ENCODE peak calls at places on chromosomes 4 and X, in six cellular contexts. One of them, this sample, is unnamed.

GRCh38 chrX:12843668-12844279 is 23.1 kb upstream of the TLR7 start:
- DNase-seq in A549: no peak
- DNase-seq in heart left ventricle: no peak
- DNase-seq in HepG2: peak
- DNase-seq in thyroid gland: no peak
- DNase-seq in HCT116: no peak
- DNase-seq in this sample: no peak

GRCh38 chrX:49069038-49069437 is 4.8 kb downstream of the PRAF2 start:
- DNase-seq in HepG2: no peak
- DNase-seq in HCT116: no peak
- DNase-seq in heart left ventricle: no peak
- DNase-seq in thyroid gland: no peak
- DNase-seq in A549: no peak
- DNase-seq in this sample: no peak

GRCh38 chr4:10571896-10572295 is 112.7 kb downstream of the CLNK start:
- DNase-seq in A549: no peak
- DNase-seq in HCT116: no peak
- DNase-seq in thyroid gland: no peak
- DNase-seq in heart left ventricle: no peak
- DNase-seq in HepG2: no peak
- DNase-seq in this sample: no peak

GRCh38 chrX:18793601-18794089 is 86.2 kb downstream of the PPEF1 start:
- DNase-seq in HepG2: peak
- DNase-seq in HCT116: no peak
- DNase-seq in A549: peak
- DNase-seq in thyroid gland: no peak
- DNase-seq in heart left ventricle: no peak
- DNase-seq in this sample: no peak

GRCh38 chrX:129577473-129577872 is 37.4 kb downstream of the OCRL start:
- DNase-seq in heart left ventricle: no peak
- DNase-seq in HepG2: no peak
- DNase-seq in A549: no peak
- DNase-seq in thyroid gland: no peak
- DNase-seq in HCT116: no peak
- DNase-seq in this sample: no peak

GRCh38 chr4:107721436-107722090 is 1.5 kb upstream of the PAPSS1 start:
- DNase-seq in HepG2: no peak
- DNase-seq in thyroid gland: peak
- DNase-seq in A549: no peak
- DNase-seq in heart left ventricle: no peak
- DNase-seq in HCT116: no peak
- DNase-seq in this sample: no peak

GRCh38 chr4:169115144-169115896 is 105.3 kb upstream of the CBR4 start:
- DNase-seq in A549: no peak
- DNase-seq in thyroid gland: no peak
- DNase-seq in HCT116: no peak
- DNase-seq in HepG2: no peak
- DNase-seq in heart left ventricle: no peak
- DNase-seq in this sample: no peak

GRCh38 chrX:17459008-17459407 is 84.0 kb downstream of the NHS start:
- DNase-seq in A549: no peak
- DNase-seq in HCT116: no peak
- DNase-seq in heart left ventricle: no peak
- DNase-seq in HepG2: no peak
- DNase-seq in thyroid gland: no peak
- DNase-seq in this sample: peak

GRCh38 chr4:14237911-14238310 is 610.4 kb upstream of the BOD1L1 start:
- DNase-seq in thyroid gland: no peak
- DNase-seq in HepG2: no peak
- DNase-seq in HCT116: no peak
- DNase-seq in A549: no peak
- DNase-seq in heart left ventricle: no peak
- DNase-seq in this sample: no peak

GRCh38 chr4:81196126-81196650 is 18.8 kb downstream of the PRKG2 start:
- DNase-seq in HepG2: no peak
- DNase-seq in heart left ventricle: no peak
- DNase-seq in HCT116: no peak
- DNase-seq in A549: no peak
- DNase-seq in thyroid gland: no peak
- DNase-seq in this sample: no peak

GRCh38 chr4:182354867-182355266 is 111.7 kb downstream of the TENM3 start:
- DNase-seq in A549: no peak
- DNase-seq in HCT116: no peak
- DNase-seq in heart left ventricle: no peak
- DNase-seq in thyroid gland: no peak
- DNase-seq in HepG2: no peak
- DNase-seq in this sample: no peak

GRCh38 chr4:1172971-1173757 is 781 bp upstream of the SPON2 start:
- DNase-seq in HCT116: no peak
- DNase-seq in heart left ventricle: peak
- DNase-seq in A549: peak
- DNase-seq in thyroid gland: no peak
- DNase-seq in HepG2: peak
- DNase-seq in this sample: no peak

GRCh38 chr4:108398326-108398725 is 222.1 kb upstream of the RPL34 start:
- DNase-seq in HepG2: no peak
- DNase-seq in HCT116: no peak
- DNase-seq in A549: no peak
- DNase-seq in thyroid gland: peak
- DNase-seq in heart left ventricle: no peak
- DNase-seq in this sample: no peak

GRCh38 chr4:145679991-145680455 is at the start of gene C4orf51:
- DNase-seq in heart left ventricle: no peak
- DNase-seq in A549: no peak
- DNase-seq in HCT116: no peak
- DNase-seq in HepG2: peak
- DNase-seq in thyroid gland: peak
- DNase-seq in this sample: peak

GRCh38 chrX:68114573-68115199 is 318.6 kb downstream of the OPHN1 start:
- DNase-seq in thyroid gland: no peak
- DNase-seq in HepG2: no peak
- DNase-seq in HCT116: no peak
- DNase-seq in heart left ventricle: no peak
- DNase-seq in A549: no peak
- DNase-seq in this sample: no peak

GRCh38 chr4:95170176-95170575 is 378.6 kb downstream of the UNC5C start:
- DNase-seq in HCT116: no peak
- DNase-seq in thyroid gland: no peak
- DNase-seq in A549: no peak
- DNase-seq in heart left ventricle: no peak
- DNase-seq in HepG2: no peak
- DNase-seq in this sample: no peak

GRCh38 chrX:109533631-109534030 is 3.0 kb upstream of the NXT2 start:
- DNase-seq in A549: no peak
- DNase-seq in HepG2: no peak
- DNase-seq in HCT116: no peak
- DNase-seq in thyroid gland: no peak
- DNase-seq in heart left ventricle: no peak
- DNase-seq in this sample: no peak

GRCh38 chr4:104064650-104065577 is 345.1 kb upstream of the TACR3 start:
- DNase-seq in HepG2: peak
- DNase-seq in thyroid gland: peak
- DNase-seq in heart left ventricle: no peak
- DNase-seq in A549: peak
- DNase-seq in HCT116: peak
- DNase-seq in this sample: peak

GRCh38 chr4:48654015-48654664 is 125.9 kb downstream of the FRYL start:
- DNase-seq in A549: no peak
- DNase-seq in HepG2: no peak
- DNase-seq in thyroid gland: no peak
- DNase-seq in heart left ventricle: no peak
- DNase-seq in HCT116: no peak
- DNase-seq in this sample: no peak

GRCh38 chrX:67780694-67781109 is 236.9 kb downstream of the AR start:
- DNase-seq in HCT116: no peak
- DNase-seq in HepG2: no peak
- DNase-seq in A549: no peak
- DNase-seq in thyroid gland: peak
- DNase-seq in heart left ventricle: peak
- DNase-seq in this sample: no peak

GRCh38 chrX:4710618-4711433 is 997.4 kb upstream of the PRKX start:
- DNase-seq in HepG2: peak
- DNase-seq in HCT116: no peak
- DNase-seq in heart left ventricle: no peak
- DNase-seq in A549: no peak
- DNase-seq in thyroid gland: no peak
- DNase-seq in this sample: no peak

GRCh38 chrX:124211312-124211942 is 121.0 kb upstream of the TEX13D start:
- DNase-seq in HepG2: peak
- DNase-seq in A549: peak
- DNase-seq in HCT116: peak
- DNase-seq in heart left ventricle: no peak
- DNase-seq in thyroid gland: no peak
- DNase-seq in this sample: no peak

GRCh38 chrX:133302775-133303445 is 84.8 kb upstream of the TFDP3 start:
- DNase-seq in HCT116: no peak
- DNase-seq in HepG2: no peak
- DNase-seq in A549: no peak
- DNase-seq in thyroid gland: no peak
- DNase-seq in heart left ventricle: no peak
- DNase-seq in this sample: no peak

GRCh38 chr4:126544276-126544675 is 1088.5 kb upstream of the INTU start:
- DNase-seq in HCT116: no peak
- DNase-seq in heart left ventricle: no peak
- DNase-seq in A549: no peak
- DNase-seq in thyroid gland: peak
- DNase-seq in HepG2: no peak
- DNase-seq in this sample: no peak

GRCh38 chrX:124033821-124034220 is 72.3 kb downstream of the STAG2 start:
- DNase-seq in A549: no peak
- DNase-seq in thyroid gland: no peak
- DNase-seq in heart left ventricle: no peak
- DNase-seq in HCT116: no peak
- DNase-seq in HepG2: no peak
- DNase-seq in this sample: no peak

GRCh38 chrX:37726346-37726745 is 40.8 kb downstream of the XK start:
- DNase-seq in thyroid gland: no peak
- DNase-seq in A549: no peak
- DNase-seq in HCT116: no peak
- DNase-seq in heart left ventricle: no peak
- DNase-seq in HepG2: no peak
- DNase-seq in this sample: no peak

DNA sequence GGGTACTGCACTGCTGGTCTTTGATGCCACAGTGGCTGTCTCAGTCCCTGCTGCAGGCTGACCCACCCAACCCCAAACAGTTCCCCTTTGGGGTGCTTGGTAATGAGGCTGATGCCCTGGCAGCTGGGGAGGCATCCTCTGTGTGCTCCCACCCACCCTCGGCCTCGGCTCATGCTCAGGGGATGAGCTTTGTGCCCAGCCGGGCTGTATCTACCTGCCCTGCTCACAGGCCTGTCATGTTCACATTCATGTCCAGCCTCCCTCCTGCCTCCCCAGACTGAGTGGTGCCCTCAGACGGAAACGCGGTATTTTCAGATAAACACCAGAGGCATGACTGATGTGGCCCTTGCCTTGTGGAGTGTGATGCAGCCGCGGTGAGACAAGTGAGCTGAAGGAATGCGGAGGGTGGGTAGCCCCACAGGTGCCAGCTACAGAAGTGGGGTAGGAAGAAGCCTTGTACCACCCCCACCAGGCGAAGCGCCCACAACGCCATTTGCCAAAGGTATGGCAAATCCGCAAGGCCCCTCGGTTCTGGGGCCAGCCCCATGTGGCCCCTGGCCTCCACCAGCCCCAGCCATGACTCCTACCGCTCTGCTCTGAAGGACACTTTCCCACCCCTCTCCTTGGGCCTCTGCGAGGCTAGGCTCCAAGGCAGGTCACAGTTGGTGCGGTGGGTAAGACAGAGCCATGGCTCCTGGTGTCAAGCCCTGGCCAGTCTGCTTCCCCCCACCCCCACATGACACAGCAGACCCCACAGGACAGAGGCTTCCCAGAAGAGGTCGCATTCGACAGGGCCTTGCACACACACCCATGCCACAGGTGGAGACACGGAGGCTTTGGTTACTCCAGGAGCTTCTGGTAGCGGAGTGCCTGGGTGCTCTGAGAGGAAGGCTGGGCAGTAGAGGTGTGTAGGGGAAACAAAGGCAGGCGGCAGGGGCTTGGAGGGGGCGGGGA is 1.8 kb upstream of the RENBP start:
- DNase-seq in A549: no peak
- DNase-seq in thyroid gland: no peak
- DNase-seq in HCT116: no peak
- DNase-seq in HepG2: peak
- DNase-seq in heart left ventricle: no peak
- DNase-seq in this sample: no peak
- TF ChIP-seq POLR2A in A549: no peak
- TF ChIP-seq POLR2A in thyroid gland: no peak
- TF ChIP-seq POLR2A in HCT116: no peak
- TF ChIP-seq POLR2A in HepG2: no peak
- TF ChIP-seq POLR2A in heart left ventricle: no peak
- TF ChIP-seq POLR2A in this sample: no peak

GRCh38 chr4:174697896-174698295 is 131.2 kb downstream of the GLRA3 start:
- DNase-seq in HCT116: no peak
- DNase-seq in thyroid gland: no peak
- DNase-seq in heart left ventricle: no peak
- DNase-seq in HepG2: no peak
- DNase-seq in A549: no peak
- DNase-seq in this sample: no peak
- TF ChIP-seq CTCF in HCT116: no peak
- TF ChIP-seq CTCF in thyroid gland: no peak
- TF ChIP-seq CTCF in heart left ventricle: no peak
- TF ChIP-seq CTCF in HepG2: no peak
- TF ChIP-seq CTCF in A549: no peak
- TF ChIP-seq CTCF in this sample: no peak

DNA sequence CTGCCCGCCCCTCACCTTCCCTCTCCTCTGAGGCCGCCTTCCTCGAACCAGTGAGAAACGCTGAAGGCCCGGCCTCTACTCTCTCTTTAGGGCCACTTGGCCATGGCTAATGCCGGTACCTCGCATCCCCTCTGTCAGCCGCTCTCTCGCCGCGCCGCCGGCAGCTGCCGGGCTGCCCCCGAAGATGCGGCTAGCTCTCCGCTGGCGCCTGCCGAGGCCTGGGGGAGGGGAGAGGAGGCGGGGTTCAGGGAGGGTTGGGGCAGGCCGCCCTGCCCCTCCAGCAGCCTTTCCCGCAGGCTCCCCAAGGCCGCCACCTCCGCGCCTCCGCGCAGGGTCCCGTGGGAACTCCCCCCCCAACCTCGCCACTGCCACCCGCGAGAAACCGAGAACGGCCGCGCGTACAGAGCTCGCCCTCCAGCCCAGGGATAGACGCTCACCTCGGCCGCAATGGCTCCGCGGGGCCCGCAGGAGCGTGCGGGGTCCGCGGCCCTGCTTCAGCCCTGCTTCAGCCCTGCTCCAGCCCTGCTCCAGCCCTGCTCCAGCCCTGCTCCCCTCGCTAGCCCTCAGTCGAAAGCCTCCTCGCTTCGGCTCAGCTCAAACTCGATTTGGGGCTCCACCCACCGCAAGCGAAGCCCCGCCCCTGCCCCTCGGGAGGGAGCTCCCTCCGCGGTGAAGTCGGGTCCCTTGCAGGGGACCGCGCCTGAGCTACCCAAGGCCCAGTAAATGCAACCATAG is at the start of gene HUWE1:
- DNase-seq in A549: peak
- DNase-seq in HepG2: peak
- DNase-seq in thyroid gland: peak
- DNase-seq in HCT116: no peak
- DNase-seq in heart left ventricle: peak
- DNase-seq in this sample: peak
- TF ChIP-seq POLR2A in A549: peak
- TF ChIP-seq POLR2A in HepG2: peak
- TF ChIP-seq POLR2A in thyroid gland: peak
- TF ChIP-seq POLR2A in HCT116: peak
- TF ChIP-seq POLR2A in heart left ventricle: no peak
- TF ChIP-seq POLR2A in this sample: peak

GRCh38 chr4:38105475-38105874 is 145.3 kb downstream of the PTTG2 start:
- DNase-seq in thyroid gland: no peak
- DNase-seq in HCT116: no peak
- DNase-seq in heart left ventricle: no peak
- DNase-seq in A549: no peak
- DNase-seq in HepG2: no peak
- DNase-seq in this sample: no peak
- TF ChIP-seq CTCF in thyroid gland: no peak
- TF ChIP-seq CTCF in HCT116: no peak
- TF ChIP-seq CTCF in heart left ventricle: no peak
- TF ChIP-seq CTCF in A549: no peak
- TF ChIP-seq CTCF in HepG2: no peak
- TF ChIP-seq CTCF in this sample: no peak

This sample was measured in prostate gland.